ENCODE peak calls at places on chromosomes 4 and X, in seven cellular contexts. One of them, this sample, is unnamed. For H3K9me2, the result is how much of the 10 kb centered on the place peaks cover.

GRCh38 chrX:24023972-24024664 is 2.9 kb downstream of the KLHL15 start:
- DNase-seq in PC-3: peak
- DNase-seq in OCI-LY7: peak
- DNase-seq in GM23338: no peak
- DNase-seq in HCT116: no peak
- DNase-seq in hepatocyte: peak
- DNase-seq in MM.1S: peak
- DNase-seq in this sample: peak

GRCh38 chrX:56505866-56506265 is 57.6 kb upstream of the UBQLN2 start:
- DNase-seq in PC-3: peak
- DNase-seq in OCI-LY7: no peak
- DNase-seq in GM23338: no peak
- DNase-seq in HCT116: no peak
- DNase-seq in hepatocyte: peak
- DNase-seq in MM.1S: no peak
- DNase-seq in this sample: no peak

GRCh38 chr4:105058177-105058812 is 88.4 kb upstream of the TET2 start:
- DNase-seq in PC-3: peak
- DNase-seq in OCI-LY7: no peak
- DNase-seq in GM23338: no peak
- DNase-seq in HCT116: peak
- DNase-seq in hepatocyte: no peak
- DNase-seq in MM.1S: no peak
- DNase-seq in this sample: no peak

GRCh38 chr4:158161561-158162354 is 11.1 kb downstream of the GASK1B start:
- DNase-seq in PC-3: peak
- DNase-seq in OCI-LY7: no peak
- DNase-seq in GM23338: no peak
- DNase-seq in HCT116: peak
- DNase-seq in hepatocyte: peak
- DNase-seq in MM.1S: no peak
- DNase-seq in this sample: peak

GRCh38 chr4:122652379-122652778 is 31.5 kb upstream of the IL21 start:
- DNase-seq in PC-3: peak
- DNase-seq in OCI-LY7: peak
- DNase-seq in GM23338: peak
- DNase-seq in HCT116: peak
- DNase-seq in hepatocyte: peak
- DNase-seq in MM.1S: peak
- DNase-seq in this sample: peak

GRCh38 chr4:81684357-81684756 is 212.7 kb upstream of the RASGEF1B start:
- DNase-seq in PC-3: no peak
- DNase-seq in OCI-LY7: no peak
- DNase-seq in GM23338: no peak
- DNase-seq in HCT116: no peak
- DNase-seq in hepatocyte: no peak
- DNase-seq in MM.1S: no peak
- DNase-seq in this sample: no peak

GRCh38 chr4:48780867-48781219 is 764 bp upstream of the FRYL start:
- DNase-seq in PC-3: no peak
- DNase-seq in OCI-LY7: peak
- DNase-seq in GM23338: no peak
- DNase-seq in HCT116: no peak
- DNase-seq in hepatocyte: peak
- DNase-seq in MM.1S: peak
- DNase-seq in this sample: peak

GRCh38 chrX:41512394-41512793 is 65.3 kb downstream of the NYX start:
- DNase-seq in PC-3: no peak
- DNase-seq in OCI-LY7: peak
- DNase-seq in GM23338: no peak
- DNase-seq in HCT116: no peak
- DNase-seq in hepatocyte: no peak
- DNase-seq in MM.1S: peak
- DNase-seq in this sample: no peak

GRCh38 chr4:138919094-138919936 is 96.3 kb upstream of the NOCT start:
- DNase-seq in PC-3: peak
- DNase-seq in OCI-LY7: peak
- DNase-seq in GM23338: peak
- DNase-seq in HCT116: peak
- DNase-seq in hepatocyte: peak
- DNase-seq in MM.1S: peak
- DNase-seq in this sample: peak

GRCh38 chr4:155405059-155405458 is 28.3 kb upstream of the MAP9 start:
- DNase-seq in PC-3: peak
- DNase-seq in OCI-LY7: no peak
- DNase-seq in GM23338: no peak
- DNase-seq in HCT116: no peak
- DNase-seq in hepatocyte: no peak
- DNase-seq in MM.1S: no peak
- DNase-seq in this sample: no peak

GRCh38 chr4:124053872-124054538 is 657.4 kb downstream of the SPRY1 start:
- DNase-seq in PC-3: no peak
- DNase-seq in OCI-LY7: no peak
- DNase-seq in GM23338: no peak
- DNase-seq in HCT116: no peak
- DNase-seq in hepatocyte: no peak
- DNase-seq in MM.1S: no peak
- DNase-seq in this sample: no peak

GRCh38 chr4:28009541-28009940 is 1148.9 kb downstream of the STIM2 start:
- DNase-seq in PC-3: no peak
- DNase-seq in OCI-LY7: no peak
- DNase-seq in GM23338: no peak
- DNase-seq in HCT116: no peak
- DNase-seq in hepatocyte: no peak
- DNase-seq in MM.1S: no peak
- DNase-seq in this sample: no peak

GRCh38 chr4:136867465-136867864 is 664.8 kb downstream of the PCDH18 start:
- DNase-seq in PC-3: no peak
- DNase-seq in OCI-LY7: no peak
- DNase-seq in GM23338: peak
- DNase-seq in HCT116: no peak
- DNase-seq in hepatocyte: no peak
- DNase-seq in MM.1S: no peak
- DNase-seq in this sample: no peak

GRCh38 chr4:48296330-48296729 is 26.7 kb upstream of the TEC start:
- DNase-seq in PC-3: no peak
- DNase-seq in OCI-LY7: no peak
- DNase-seq in GM23338: peak
- DNase-seq in HCT116: no peak
- DNase-seq in hepatocyte: no peak
- DNase-seq in MM.1S: peak
- DNase-seq in this sample: no peak

GRCh38 chr4:48902266-48902665 is 4.3 kb downstream of the OCIAD2 start:
- DNase-seq in PC-3: peak
- DNase-seq in OCI-LY7: no peak
- DNase-seq in GM23338: no peak
- DNase-seq in HCT116: no peak
- DNase-seq in hepatocyte: no peak
- DNase-seq in MM.1S: no peak
- DNase-seq in this sample: peak

GRCh38 chr4:102586644-102587021 is 85.5 kb downstream of the NFKB1 start:
- DNase-seq in PC-3: no peak
- DNase-seq in OCI-LY7: no peak
- DNase-seq in GM23338: no peak
- DNase-seq in HCT116: no peak
- DNase-seq in hepatocyte: no peak
- DNase-seq in MM.1S: peak
- DNase-seq in this sample: no peak

GRCh38 chr4:73727685-73728084 is 12.7 kb upstream of the CXCL8 start:
- DNase-seq in PC-3: peak
- DNase-seq in OCI-LY7: no peak
- DNase-seq in GM23338: no peak
- DNase-seq in HCT116: no peak
- DNase-seq in hepatocyte: peak
- DNase-seq in MM.1S: no peak
- DNase-seq in this sample: no peak

GRCh38 chrX:13398073-13398823 is 78.4 kb upstream of the ATXN3L start:
- DNase-seq in PC-3: peak
- DNase-seq in OCI-LY7: no peak
- DNase-seq in GM23338: peak
- DNase-seq in HCT116: peak
- DNase-seq in hepatocyte: peak
- DNase-seq in MM.1S: no peak
- DNase-seq in this sample: peak

GRCh38 chrX:9352243-9352642 is 112.6 kb upstream of the TBL1X start:
- DNase-seq in PC-3: no peak
- DNase-seq in OCI-LY7: peak
- DNase-seq in GM23338: no peak
- DNase-seq in HCT116: no peak
- DNase-seq in hepatocyte: no peak
- DNase-seq in MM.1S: peak
- DNase-seq in this sample: no peak

GRCh38 chr4:182752158-182752910 is 164.9 kb downstream of the DCTD start:
- DNase-seq in PC-3: peak
- DNase-seq in OCI-LY7: no peak
- DNase-seq in GM23338: peak
- DNase-seq in HCT116: no peak
- DNase-seq in hepatocyte: no peak
- DNase-seq in MM.1S: no peak
- DNase-seq in this sample: peak

GRCh38 chr4:185834088-185834487 is 22.1 kb upstream of the SORBS2 start:
- DNase-seq in PC-3: no peak
- DNase-seq in OCI-LY7: no peak
- DNase-seq in GM23338: no peak
- DNase-seq in HCT116: no peak
- DNase-seq in hepatocyte: no peak
- DNase-seq in MM.1S: no peak
- DNase-seq in this sample: no peak

GRCh38 chr4:185238261-185238681 is 28.9 kb downstream of the SNX25 start:
- DNase-seq in PC-3: no peak
- DNase-seq in OCI-LY7: no peak
- DNase-seq in GM23338: no peak
- DNase-seq in HCT116: no peak
- DNase-seq in hepatocyte: no peak
- DNase-seq in MM.1S: no peak
- DNase-seq in this sample: peak

GRCh38 chr4:184416913-184417734 is 57.2 kb downstream of the IRF2 start:
- DNase-seq in PC-3: no peak
- DNase-seq in OCI-LY7: peak
- DNase-seq in GM23338: no peak
- DNase-seq in HCT116: no peak
- DNase-seq in hepatocyte: no peak
- DNase-seq in MM.1S: peak
- DNase-seq in this sample: peak

GRCh38 chr4:169033660-169034059 is 23.6 kb upstream of the CBR4 start:
- DNase-seq in PC-3: no peak
- DNase-seq in OCI-LY7: no peak
- DNase-seq in GM23338: no peak
- DNase-seq in HCT116: peak
- DNase-seq in hepatocyte: no peak
- DNase-seq in MM.1S: no peak
- DNase-seq in this sample: no peak

GRCh38 chr4:17128268-17128667 is 229.8 kb upstream of the LDB2 start:
- DNase-seq in PC-3: no peak
- DNase-seq in OCI-LY7: no peak
- DNase-seq in GM23338: no peak
- DNase-seq in HCT116: no peak
- DNase-seq in hepatocyte: no peak
- DNase-seq in MM.1S: no peak
- DNase-seq in this sample: peak
- H2AFZ ChIP-seq in PC-3: no peak
- H2AFZ ChIP-seq in OCI-LY7: no peak
- H2AFZ ChIP-seq in GM23338: no peak
- H2AFZ ChIP-seq in HCT116: no peak
- H2AFZ ChIP-seq in hepatocyte: no peak
- H2AFZ ChIP-seq in MM.1S: no peak
- H2AFZ ChIP-seq in this sample: peak

GRCh38 chr4:31651541-31651940 is 931.4 kb downstream of the PCDH7 start:
- DNase-seq in PC-3: no peak
- DNase-seq in OCI-LY7: no peak
- DNase-seq in GM23338: no peak
- DNase-seq in HCT116: no peak
- DNase-seq in hepatocyte: no peak
- DNase-seq in MM.1S: no peak
- DNase-seq in this sample: no peak
- H3K9me2 ChIP-seq in PC-3: under half
- H3K9me2 ChIP-seq in OCI-LY7: under half
- H3K9me2 ChIP-seq in GM23338: under half
- H3K9me2 ChIP-seq in HCT116: under half
- H3K9me2 ChIP-seq in hepatocyte: under half
- H3K9me2 ChIP-seq in MM.1S: under half
- H3K9me2 ChIP-seq in this sample: under half

GRCh38 chr4:45477311-45477733 is 646.5 kb downstream of the GABRG1 start:
- DNase-seq in PC-3: no peak
- DNase-seq in OCI-LY7: no peak
- DNase-seq in GM23338: no peak
- DNase-seq in HCT116: no peak
- DNase-seq in hepatocyte: no peak
- DNase-seq in MM.1S: no peak
- DNase-seq in this sample: no peak
- H3K27ac ChIP-seq in PC-3: no peak
- H3K27ac ChIP-seq in OCI-LY7: no peak
- H3K27ac ChIP-seq in GM23338: no peak
- H3K27ac ChIP-seq in HCT116: no peak
- H3K27ac ChIP-seq in hepatocyte: no peak
- H3K27ac ChIP-seq in MM.1S: no peak
- H3K27ac ChIP-seq in this sample: no peak

GRCh38 chrX:2501246-2502102 is 698 bp upstream of the DHRSX start:
- DNase-seq in PC-3: no peak
- DNase-seq in OCI-LY7: no peak
- DNase-seq in GM23338: no peak
- DNase-seq in HCT116: no peak
- DNase-seq in hepatocyte: no peak
- DNase-seq in MM.1S: no peak
- DNase-seq in this sample: no peak
- H2AFZ ChIP-seq in PC-3: peak
- H2AFZ ChIP-seq in OCI-LY7: peak
- H2AFZ ChIP-seq in GM23338: no peak
- H2AFZ ChIP-seq in HCT116: no peak
- H2AFZ ChIP-seq in hepatocyte: no peak
- H2AFZ ChIP-seq in MM.1S: no peak
- H2AFZ ChIP-seq in this sample: no peak

GRCh38 chr4:57102050-57102564 is 8.1 kb downstream of the IGFBP7 start:
- DNase-seq in PC-3: peak
- DNase-seq in OCI-LY7: no peak
- DNase-seq in GM23338: no peak
- DNase-seq in HCT116: no peak
- DNase-seq in hepatocyte: no peak
- DNase-seq in MM.1S: no peak
- DNase-seq in this sample: peak
- H3K9me2 ChIP-seq in PC-3: under half
- H3K9me2 ChIP-seq in OCI-LY7: under half
- H3K9me2 ChIP-seq in GM23338: under half
- H3K9me2 ChIP-seq in HCT116: under half
- H3K9me2 ChIP-seq in hepatocyte: under half
- H3K9me2 ChIP-seq in MM.1S: under half
- H3K9me2 ChIP-seq in this sample: under half